ENCODE peak calls at places on chromosomes 1 and 21, in four cellular contexts. Z, Q, O and C are unnamed samples.

GRCh38 chr1:50271968-50272578 is 151.2 kb downstream of the DMRTA2 start:
- DNase-seq in Q (peak; percentile 39), Z (peak; percentile 31), O (peak; percentile 15), C (no peak)

GRCh38 chr1:99749504-99749903 is 16.9 kb downstream of the FRRS1 start:
- DNase-seq in O (no peak), Q (no peak), Z (no peak), C (no peak)

GRCh38 chr1:25774921-25775774 is 24.8 kb upstream of the SELENON start:
- DNase-seq in Q (no peak), O (no peak), Z (no peak), C (no peak)

GRCh38 chr1:207335695-207336363 is 14.4 kb downstream of the CD55 start:
- DNase-seq in Z (no peak), Q (no peak), O (no peak), C (no peak)

GRCh38 chr1:3530931-3531818 is 76.7 kb downstream of the ARHGEF16 start:
- DNase-seq in Z (peak; percentile 100), O (peak; percentile 67), Q (peak; percentile 74), C (peak; percentile 34)

GRCh38 chr1:85289207-85289847 is 12.9 kb upstream of the BCL10 start:
- DNase-seq in Q (no peak), Z (no peak), O (no peak), C (no peak)

GRCh38 chr1:32886012-32886827 is at the start of gene HPCA:
- DNase-seq in Z (peak; percentile 96), O (peak; percentile 39), Q (peak; percentile 38), C (no peak)

GRCh38 chr1:100724281-100724680 is 4.7 kb downstream of the VCAM1 start:
- DNase-seq in Z (no peak), Q (no peak), O (no peak), C (no peak)

GRCh38 chr1:61237659-61238370 is 155.5 kb downstream of the NFIA start:
- DNase-seq in Q (no peak), O (no peak), Z (no peak), C (no peak)

GRCh38 chr1:27349784-27350672 is 8.2 kb downstream of the SYTL1 start:
- DNase-seq in Z (no peak), Q (peak; percentile 70), O (no peak), C (peak; percentile 83)

GRCh38 chr21:40902299-40902698 is 55.3 kb upstream of the DSCAM start:
- DNase-seq in O (no peak), Q (no peak), Z (no peak), C (no peak)

GRCh38 chr1:15410884-15411245 is 1.2 kb downstream of the EFHD2 start:
- DNase-seq in Q (no peak), Z (no peak), O (no peak), C (no peak)

GRCh38 chr21:38377165-38378093 is 120.6 kb downstream of the KCNJ15 start:
- DNase-seq in O (no peak), Q (no peak), Z (no peak), C (no peak)

GRCh38 chr1:10607228-10607627 is 132.5 kb downstream of the PEX14 start:
- DNase-seq in Q (no peak), O (no peak), Z (no peak), C (no peak)

GRCh38 chr1:212241445-212242287 is 43.5 kb upstream of the PPP2R5A start:
- DNase-seq in Z (peak; percentile 76), Q (no peak), O (no peak), C (no peak)

GRCh38 chr1:81699234-81699633 is 101.5 kb upstream of the ADGRL2 start:
- DNase-seq in Q (no peak), O (no peak), Z (no peak), C (no peak)

GRCh38 chr21:14968821-14969220 is 96.0 kb downstream of the NRIP1 start:
- DNase-seq in Q (no peak), O (no peak), Z (no peak), C (no peak)

GRCh38 chr1:150696995-150697927 is at the start of gene GOLPH3L:
- DNase-seq in Q (peak; percentile 92), O (peak; percentile 99), Z (peak; percentile 98), C (peak; percentile 94)

GRCh38 chr1:22625262-22625925 is 11.0 kb upstream of the C1QA start:
- DNase-seq in Q (no peak), O (no peak), Z (no peak), C (no peak)

GRCh38 chr1:29122662-29122986 is 1.1 kb downstream of the TMEM200B start:
- DNase-seq in Q (no peak), O (no peak), Z (no peak), C (peak; percentile 75)

GRCh38 chr1:198741744-198742143 is 102.9 kb downstream of the PTPRC start:
- DNase-seq in Q (no peak), Z (no peak), O (no peak), C (no peak)

GRCh38 chr1:3610165-3610822 is 1.0 kb downstream of the MEGF6 start:
- DNase-seq in Z (no peak), O (no peak), Q (no peak), C (no peak)

GRCh38 chr1:2474933-2475371 is 1.1 kb upstream of the PLCH2 start:
- DNase-seq in Z (peak; percentile 61), Q (no peak), O (no peak), C (no peak)

GRCh38 chr1:83794384-83794783 is 204.5 kb downstream of the TTLL7 start:
- DNase-seq in Z (no peak), Q (no peak), O (no peak), C (no peak)

GRCh38 chr1:231200417-231201031 is 38.7 kb downstream of the TRIM67 start:
- DNase-seq in O (no peak), Z (peak; percentile 72), Q (no peak), C (no peak)

GRCh38 chr1:246790833-246791232 is 66.6 kb downstream of the SCCPDH start:
- DNase-seq in O (no peak), Q (no peak), Z (no peak), C (no peak)
- TF ChIP-seq CHD2 in O (no peak), Q (no peak), Z (no peak), C (no peak)

DNA sequence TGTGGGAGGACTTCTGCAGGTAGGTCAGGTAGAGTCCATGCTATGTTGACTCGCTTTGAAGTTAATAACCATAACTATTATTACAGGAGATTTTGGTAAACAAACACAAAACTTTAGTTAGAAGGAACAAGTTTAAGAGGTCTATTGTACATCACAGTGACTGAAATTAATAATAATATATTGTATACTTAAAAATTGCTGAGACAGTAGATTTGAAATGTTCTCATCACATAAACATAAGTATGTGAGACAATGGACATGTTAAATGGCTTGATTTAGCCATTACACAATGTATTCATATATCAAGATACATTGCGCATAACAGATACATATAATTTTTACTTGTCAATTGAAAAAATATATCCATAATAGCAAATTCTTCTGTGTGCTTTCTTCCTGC is 91.4 kb upstream of the CD53 start:
- DNase-seq in Z (no peak), O (no peak), Q (no peak), C (no peak)
- TF ChIP-seq PHF8 in Z (no peak), O (no peak), Q (no peak), C (no peak)

GRCh38 chr1:59361766-59362165 is 64.9 kb downstream of the FGGY start:
- DNase-seq in O (no peak), Q (no peak), Z (peak; percentile 14), C (no peak)
- TF ChIP-seq CHD2 in O (no peak), Q (no peak), Z (no peak), C (no peak)

GRCh38 chr1:12052008-12052573 is 11.0 kb upstream of the TNFRSF8 start:
- DNase-seq in O (no peak), Z (peak; percentile 81), Q (peak; percentile 50), C (no peak)
- TF ChIP-seq PHF8 in O (no peak), Z (peak; percentile 29), Q (no peak), C (no peak)

DNA sequence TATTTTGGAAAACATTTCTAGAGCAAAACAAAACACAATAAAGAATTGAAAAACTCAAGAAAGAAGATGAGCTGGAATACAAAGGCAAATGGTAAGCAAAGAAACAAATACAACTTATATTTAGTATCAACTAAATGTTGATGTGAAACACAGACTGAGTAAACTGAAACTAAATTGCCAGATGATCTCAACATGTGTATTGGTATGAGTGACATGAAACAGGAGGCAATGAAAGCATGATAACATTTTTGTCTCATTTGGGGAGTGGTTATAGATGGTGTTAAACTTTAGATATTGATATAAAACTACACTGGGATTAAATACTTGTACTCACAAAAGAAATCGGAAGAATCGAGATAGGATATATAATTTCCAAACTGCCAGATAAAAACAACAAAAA is 805.6 kb upstream of the CXADR start:
- DNase-seq in Q (no peak), O (no peak), Z (no peak), C (no peak)
- TF ChIP-seq CHD2 in Q (no peak), O (no peak), Z (no peak), C (no peak)